ENCODE peak calls at places on chromosomes 12 and 14, in eight cellular contexts. C, O, W, V, A, E, Q and D are unnamed samples.

GRCh38 chr14:94681300-94682060 is 69.3 kb downstream of the SERPINA3 start:
- DNase-seq in A (no peak), E (peak; percentile 80), O (no peak), V (peak; percentile 78), Q (peak; percentile 78), C (peak; percentile 34), W (no peak), D (peak; percentile 61)

GRCh38 chr12:81627336-81628189 is 131.6 kb downstream of the PPFIA2 start:
- DNase-seq in W (no peak), E (peak; percentile 75), O (no peak), V (peak; percentile 29), Q (peak; percentile 65), C (no peak), A (no peak), D (peak; percentile 77)

GRCh38 chr12:57244306-57244696 is 6.7 kb downstream of the STAC3 start:
- DNase-seq in A (no peak), V (no peak), E (peak; percentile 33), W (no peak), Q (no peak), O (no peak), C (no peak), D (no peak)

GRCh38 chr14:53355581-53356112 is 202.5 kb upstream of the DDHD1 start:
- DNase-seq in E (peak; percentile 88), Q (peak; percentile 40), W (no peak), O (no peak), V (no peak), C (no peak), A (peak; percentile 42), D (peak; percentile 34)

GRCh38 chr12:1350055-1350933 is 244.1 kb downstream of the FBXL14 start:
- DNase-seq in O (no peak), A (no peak), E (no peak), V (no peak), W (no peak), C (no peak), Q (peak; percentile 54), D (peak; percentile 74)

GRCh38 chr12:574475-575128 is 88.6 kb downstream of the NINJ2 start:
- DNase-seq in W (no peak), V (peak; percentile 68), A (no peak), O (no peak), Q (no peak), C (no peak), E (no peak), D (no peak)

GRCh38 chr12:39620664-39621658 is 1.4 kb upstream of the ABCD2 start:
- DNase-seq in W (no peak), V (no peak), O (no peak), E (no peak), C (no peak), A (no peak), Q (no peak), D (no peak)

GRCh38 chr12:20646239-20646827 is 48.8 kb upstream of the SLCO1C1 start:
- DNase-seq in E (peak; percentile 45), W (no peak), Q (peak; percentile 70), C (no peak), O (no peak), V (peak; percentile 58), A (no peak), D (peak; percentile 48)

GRCh38 chr14:23361320-23361719 is 3.7 kb downstream of the EFS start:
- DNase-seq in W (no peak), C (peak; percentile 72), E (no peak), Q (no peak), V (no peak), A (no peak), O (no peak), D (no peak)

GRCh38 chr14:68361231-68361630 is 431.6 kb downstream of the ZFP36L1 start:
- DNase-seq in Q (no peak), W (no peak), V (no peak), C (no peak), E (no peak), O (no peak), A (no peak), D (no peak)

GRCh38 chr14:39265032-39265431 is 31.3 kb downstream of the MIA2 start:
- DNase-seq in C (no peak), O (no peak), V (no peak), A (no peak), E (no peak), Q (peak; percentile 55), W (no peak), D (no peak)

GRCh38 chr12:97386133-97386581 is 76.4 kb upstream of the RMST start:
- DNase-seq in W (no peak), O (no peak), Q (no peak), E (peak; percentile 2), C (no peak), A (no peak), V (peak; percentile 21), D (no peak)

GRCh38 chr14:22391908-22392307 is 197.1 kb downstream of the DAD1 start:
- DNase-seq in A (peak; percentile 70), O (peak; percentile 34), V (peak; percentile 73), C (peak; percentile 69), W (peak; percentile 70), Q (peak; percentile 67), E (peak; percentile 84), D (peak; percentile 62)

GRCh38 chr12:68240975-68241374 is 12.4 kb downstream of the IL22 start:
- DNase-seq in A (no peak), E (no peak), O (no peak), W (no peak), Q (no peak), V (no peak), C (no peak), D (no peak)

GRCh38 chr14:43116341-43116740 is 1390.7 kb downstream of the FSCB start:
- DNase-seq in V (no peak), E (no peak), A (no peak), W (no peak), C (no peak), Q (peak; percentile 2), O (no peak), D (no peak)

GRCh38 chr14:29803045-29803444 is 124.6 kb downstream of the PRKD1 start:
- DNase-seq in O (no peak), E (no peak), Q (no peak), A (no peak), W (no peak), C (no peak), V (no peak), D (no peak)

GRCh38 chr14:29799718-29800117 is 127.9 kb downstream of the PRKD1 start:
- DNase-seq in V (no peak), E (no peak), O (no peak), Q (no peak), C (no peak), A (no peak), W (no peak), D (no peak)

GRCh38 chr14:29798776-29799175 is 128.9 kb downstream of the PRKD1 start:
- DNase-seq in C (no peak), W (no peak), E (no peak), O (no peak), A (no peak), V (no peak), Q (no peak), D (no peak)

GRCh38 chr14:29802211-29802610 is 125.4 kb downstream of the PRKD1 start:
- DNase-seq in E (no peak), C (no peak), Q (no peak), A (no peak), O (no peak), W (no peak), V (no peak), D (peak; percentile 93)

GRCh38 chr14:29800961-29801360 is 126.7 kb downstream of the PRKD1 start:
- DNase-seq in W (no peak), C (no peak), E (peak; percentile 53), Q (peak; percentile 2), O (no peak), A (no peak), V (no peak), D (no peak)
- TF ChIP-seq CTCF in W (no peak), C (no peak), E (no peak), Q (no peak), O (no peak), A (no peak), V (no peak), D (no peak)

GRCh38 chr14:69770559-69770958 is 3.6 kb downstream of the SRSF5 start:
- DNase-seq in Q (no peak), V (no peak), A (no peak), W (no peak), E (no peak), C (no peak), O (no peak), D (no peak)

GRCh38 chr14:69769623-69770022 is 2.7 kb downstream of the SRSF5 start:
- DNase-seq in O (no peak), A (no peak), E (no peak), W (no peak), Q (no peak), C (no peak), V (no peak), D (no peak)

GRCh38 chr14:69766984-69767368 is at the start of gene SRSF5:
- DNase-seq in V (peak; percentile 94), C (peak; percentile 98), W (peak; percentile 97), A (peak; percentile 97), Q (peak; percentile 98), E (no peak), O (peak; percentile 97), D (peak; percentile 90)

GRCh38 chr14:69767369-69767999 is 542 bp downstream of the SRSF5 start:
- DNase-seq in Q (peak; percentile 88), V (peak; percentile 80), E (peak; percentile 94), A (peak; percentile 93), O (peak; percentile 89), W (peak; percentile 91), C (peak; percentile 94), D (peak; percentile 94)

DNA sequence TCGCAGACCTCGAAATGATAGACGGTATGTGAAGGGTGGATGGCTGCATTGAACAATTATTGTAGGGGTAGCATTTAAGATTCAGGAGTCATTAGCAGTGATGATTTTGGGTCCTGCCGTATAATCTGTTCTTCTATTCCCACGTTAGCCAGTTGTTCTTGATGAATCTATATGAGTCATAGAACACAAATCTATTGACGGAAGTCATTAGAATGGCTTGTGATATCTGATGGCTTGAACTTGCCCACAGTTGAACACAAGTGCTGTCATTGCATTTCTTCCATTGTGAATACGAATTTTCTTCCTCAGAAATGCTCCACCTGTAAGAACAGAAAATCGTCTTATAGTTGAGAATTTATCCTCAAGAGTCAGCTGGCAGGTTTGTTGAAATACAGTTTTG is 1.9 kb downstream of the SRSF5 start:
- DNase-seq in V (no peak), W (no peak), A (no peak), E (no peak), O (no peak), Q (no peak), C (no peak), D (no peak)
- H3K4me3 ChIP-seq in V (peak overlapping the region; percentile 99), W (peak overlapping the region; percentile 82), A (peak overlapping the region; percentile 92), E (peak overlapping the region; percentile 96), O (peak overlapping the region; percentile 78), Q (peak overlapping the region; percentile 80), C (peak overlapping the region; percentile 99), D (peak overlapping the region; percentile 86)

GRCh38 chr12:62995097-62995496 is 60.1 kb upstream of the PPM1H start:
- DNase-seq in E (peak; percentile 72), W (no peak), O (no peak), Q (no peak), V (no peak), C (no peak), A (no peak), D (no peak)
- TF ChIP-seq CTCF in E (peak; percentile 46), W (no peak), O (no peak), Q (no peak), V (no peak), C (no peak), A (no peak), D (no peak)

DNA sequence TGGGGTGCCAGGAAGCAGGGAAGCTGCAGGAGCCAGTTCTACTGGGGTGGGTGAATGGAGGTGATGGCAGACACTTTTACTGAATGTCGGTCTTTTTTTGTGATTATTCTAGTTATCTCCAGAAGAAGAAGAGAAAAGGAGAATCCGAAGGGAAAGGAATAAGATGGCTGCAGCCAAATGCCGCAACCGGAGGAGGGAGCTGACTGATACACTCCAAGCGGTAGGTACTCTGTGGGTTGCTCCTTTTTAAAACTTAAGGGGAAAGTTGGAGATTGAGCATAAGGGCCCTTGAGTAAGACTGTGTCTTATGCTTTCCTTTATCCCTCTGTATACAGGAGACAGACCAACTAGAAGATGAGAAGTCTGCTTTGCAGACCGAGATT is 1.8 kb downstream of the FOS start:
- DNase-seq in C (no peak), V (no peak), W (no peak), E (no peak), A (no peak), O (no peak), Q (no peak), D (no peak)
- H3K4me3 ChIP-seq in C (peak overlapping the region; percentile 88), V (no peak overlapping the region), W (peak overlapping the region; percentile 77), E (peak overlapping the region; percentile 99), A (peak overlapping the region; percentile 87), O (peak overlapping the region; percentile 83), Q (no peak overlapping the region), D (no peak overlapping the region)